ENCODE peak calls at places on chromosomes 6 and 20, in six cellular contexts. One of them, this sample, is unnamed.

GRCh38 chr6:119314894-119315272 is 34.7 kb downstream of the MAN1A1 start:
- DNase-seq in bronchial epithelial cell: no peak
- DNase-seq in prostate gland: no peak
- DNase-seq in neural crest cell: no peak
- DNase-seq in HCT116: no peak
- DNase-seq in Panc1: no peak
- DNase-seq in this sample: no peak

GRCh38 chr20:47418061-47418616 is 61.6 kb upstream of the ZMYND8 start:
- DNase-seq in neural crest cell: no peak
- DNase-seq in bronchial epithelial cell: no peak
- DNase-seq in HCT116: no peak
- DNase-seq in prostate gland: no peak
- DNase-seq in Panc1: no peak
- DNase-seq in this sample: peak

GRCh38 chr20:41696428-41696827 is 78.3 kb upstream of the CHD6 start:
- DNase-seq in prostate gland: no peak
- DNase-seq in bronchial epithelial cell: peak
- DNase-seq in Panc1: no peak
- DNase-seq in neural crest cell: no peak
- DNase-seq in HCT116: no peak
- DNase-seq in this sample: no peak

GRCh38 chr20:44309763-44310663 is 989 bp downstream of the FITM2 start:
- DNase-seq in bronchial epithelial cell: peak
- DNase-seq in HCT116: no peak
- DNase-seq in prostate gland: no peak
- DNase-seq in Panc1: no peak
- DNase-seq in neural crest cell: no peak
- DNase-seq in this sample: no peak

GRCh38 chr6:71533939-71534379 is 245.3 kb downstream of the OGFRL1 start:
- DNase-seq in HCT116: peak
- DNase-seq in prostate gland: no peak
- DNase-seq in bronchial epithelial cell: peak
- DNase-seq in Panc1: no peak
- DNase-seq in neural crest cell: peak
- DNase-seq in this sample: peak

GRCh38 chr6:44480097-44480539 is 92.6 kb downstream of the CDC5L start:
- DNase-seq in HCT116: no peak
- DNase-seq in Panc1: no peak
- DNase-seq in neural crest cell: no peak
- DNase-seq in prostate gland: no peak
- DNase-seq in bronchial epithelial cell: no peak
- DNase-seq in this sample: no peak

GRCh38 chr6:143055213-143055612 is 5.5 kb upstream of the AIG1 start:
- DNase-seq in prostate gland: no peak
- DNase-seq in HCT116: no peak
- DNase-seq in Panc1: no peak
- DNase-seq in bronchial epithelial cell: no peak
- DNase-seq in neural crest cell: no peak
- DNase-seq in this sample: no peak

GRCh38 chr20:3804254-3804751 is 8.2 kb downstream of the CDC25B start:
- DNase-seq in prostate gland: no peak
- DNase-seq in bronchial epithelial cell: peak
- DNase-seq in Panc1: no peak
- DNase-seq in HCT116: no peak
- DNase-seq in neural crest cell: no peak
- DNase-seq in this sample: no peak

GRCh38 chr6:158629376-158630221 is 14.9 kb downstream of the DYNLT1 start:
- DNase-seq in bronchial epithelial cell: no peak
- DNase-seq in HCT116: no peak
- DNase-seq in Panc1: no peak
- DNase-seq in prostate gland: no peak
- DNase-seq in neural crest cell: no peak
- DNase-seq in this sample: no peak

GRCh38 chr6:125952764-125953501 is 3.6 kb upstream of the HINT3 start:
- DNase-seq in HCT116: no peak
- DNase-seq in Panc1: no peak
- DNase-seq in neural crest cell: no peak
- DNase-seq in prostate gland: no peak
- DNase-seq in bronchial epithelial cell: no peak
- DNase-seq in this sample: no peak

GRCh38 chr6:88472731-88473130 is 306.6 kb upstream of the CNR1 start:
- DNase-seq in neural crest cell: no peak
- DNase-seq in prostate gland: no peak
- DNase-seq in bronchial epithelial cell: no peak
- DNase-seq in Panc1: no peak
- DNase-seq in HCT116: no peak
- DNase-seq in this sample: no peak

GRCh38 chr6:157346371-157346770 is 23.1 kb upstream of the TMEM242 start:
- DNase-seq in bronchial epithelial cell: no peak
- DNase-seq in Panc1: no peak
- DNase-seq in HCT116: no peak
- DNase-seq in neural crest cell: no peak
- DNase-seq in prostate gland: no peak
- DNase-seq in this sample: no peak

GRCh38 chr6:81565071-81565470 is 187.4 kb downstream of the TENT5A start:
- DNase-seq in prostate gland: no peak
- DNase-seq in Panc1: no peak
- DNase-seq in neural crest cell: no peak
- DNase-seq in bronchial epithelial cell: no peak
- DNase-seq in HCT116: no peak
- DNase-seq in this sample: no peak

GRCh38 chr6:43883698-43884659 is 114.0 kb downstream of the VEGFA start:
- DNase-seq in HCT116: no peak
- DNase-seq in prostate gland: no peak
- DNase-seq in bronchial epithelial cell: no peak
- DNase-seq in neural crest cell: no peak
- DNase-seq in Panc1: no peak
- DNase-seq in this sample: no peak

GRCh38 chr6:85674604-85675003 is 31.9 kb upstream of the SYNCRIP start:
- DNase-seq in neural crest cell: no peak
- DNase-seq in prostate gland: no peak
- DNase-seq in Panc1: no peak
- DNase-seq in HCT116: no peak
- DNase-seq in bronchial epithelial cell: no peak
- DNase-seq in this sample: no peak

GRCh38 chr6:107535626-107536025 is 45.7 kb downstream of the SOBP start:
- DNase-seq in Panc1: no peak
- DNase-seq in HCT116: no peak
- DNase-seq in neural crest cell: no peak
- DNase-seq in bronchial epithelial cell: no peak
- DNase-seq in prostate gland: no peak
- DNase-seq in this sample: no peak
- TF ChIP-seq CTCF in Panc1: no peak
- TF ChIP-seq CTCF in HCT116: no peak
- TF ChIP-seq CTCF in neural crest cell: no peak
- TF ChIP-seq CTCF in bronchial epithelial cell: no peak
- TF ChIP-seq CTCF in prostate gland: no peak
- TF ChIP-seq CTCF in this sample: no peak

DNA sequence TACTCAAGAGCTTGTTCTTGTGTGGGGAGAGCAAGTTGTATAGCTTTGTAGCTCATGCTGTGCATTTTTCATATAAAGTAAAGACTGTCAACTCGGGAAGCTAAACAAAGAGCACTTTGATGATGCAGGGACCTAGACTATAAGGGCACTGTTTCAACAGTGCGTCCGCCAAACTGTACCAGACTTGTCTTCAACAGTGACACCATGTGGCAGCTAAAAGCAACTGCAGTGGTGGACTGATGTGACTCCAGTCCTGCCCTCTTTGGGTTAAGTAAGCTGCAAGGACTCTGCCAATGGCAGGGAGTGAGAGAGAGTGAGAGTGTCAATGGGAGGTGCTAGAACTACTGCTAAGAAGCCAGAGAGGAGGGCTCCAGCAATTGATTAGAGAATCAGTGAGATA is 48.1 kb upstream of the MC3R start:
- DNase-seq in neural crest cell: no peak
- DNase-seq in HCT116: peak
- DNase-seq in Panc1: no peak
- DNase-seq in prostate gland: no peak
- DNase-seq in bronchial epithelial cell: no peak
- DNase-seq in this sample: no peak
- TF ChIP-seq CTCF in neural crest cell: peak
- TF ChIP-seq CTCF in HCT116: no peak
- TF ChIP-seq CTCF in Panc1: peak
- TF ChIP-seq CTCF in prostate gland: no peak
- TF ChIP-seq CTCF in bronchial epithelial cell: peak
- TF ChIP-seq CTCF in this sample: peak

GRCh38 chr6:100796049-100796823 is 84.9 kb downstream of the ASCC3 start:
- DNase-seq in bronchial epithelial cell: no peak
- DNase-seq in neural crest cell: no peak
- DNase-seq in HCT116: no peak
- DNase-seq in prostate gland: no peak
- DNase-seq in Panc1: no peak
- DNase-seq in this sample: no peak
- TF ChIP-seq CTCF in bronchial epithelial cell: no peak
- TF ChIP-seq CTCF in neural crest cell: no peak
- TF ChIP-seq CTCF in HCT116: no peak
- TF ChIP-seq CTCF in prostate gland: no peak
- TF ChIP-seq CTCF in Panc1: peak
- TF ChIP-seq CTCF in this sample: no peak

DNA sequence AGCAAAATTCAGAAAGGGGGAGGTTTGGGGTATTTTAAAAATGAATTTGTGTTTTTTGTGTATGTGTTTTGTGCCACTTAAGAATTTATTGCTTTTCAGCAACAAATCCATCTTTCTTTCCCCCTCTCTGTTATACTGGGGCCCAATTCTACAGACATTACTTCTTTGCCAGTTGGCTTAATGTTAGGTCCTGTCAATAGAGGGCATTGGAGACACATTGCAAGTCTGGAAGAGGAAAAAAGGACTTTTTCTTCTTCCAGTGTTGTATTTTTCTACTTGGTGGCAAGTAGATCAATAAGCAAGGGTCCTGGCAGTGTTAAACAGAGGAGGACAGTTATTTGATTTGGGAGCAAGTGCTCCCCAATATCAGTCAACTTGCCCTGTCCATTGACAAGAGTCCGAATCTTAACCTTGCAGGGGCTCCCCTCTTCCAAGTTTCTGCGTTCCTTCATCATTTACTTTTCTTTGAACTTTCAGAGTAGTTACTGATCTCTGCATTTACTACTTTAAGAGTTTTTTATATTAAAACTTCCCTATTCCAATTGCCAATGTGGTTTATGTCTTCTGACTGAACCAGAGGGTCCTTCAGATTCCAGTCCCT is 23.4 kb downstream of the SCML4 start:
- DNase-seq in Panc1: no peak
- DNase-seq in prostate gland: no peak
- DNase-seq in HCT116: no peak
- DNase-seq in bronchial epithelial cell: peak
- DNase-seq in neural crest cell: no peak
- DNase-seq in this sample: peak
- TF ChIP-seq CTCF in Panc1: peak
- TF ChIP-seq CTCF in prostate gland: no peak
- TF ChIP-seq CTCF in HCT116: peak
- TF ChIP-seq CTCF in bronchial epithelial cell: peak
- TF ChIP-seq CTCF in neural crest cell: no peak
- TF ChIP-seq CTCF in this sample: no peak

GRCh38 chr20:39849171-39849570 is 839.9 kb downstream of the MAFB start:
- DNase-seq in HCT116: no peak
- DNase-seq in bronchial epithelial cell: no peak
- DNase-seq in Panc1: no peak
- DNase-seq in neural crest cell: no peak
- DNase-seq in prostate gland: no peak
- DNase-seq in this sample: no peak
- TF ChIP-seq CTCF in HCT116: no peak
- TF ChIP-seq CTCF in bronchial epithelial cell: no peak
- TF ChIP-seq CTCF in Panc1: no peak
- TF ChIP-seq CTCF in neural crest cell: no peak
- TF ChIP-seq CTCF in prostate gland: no peak
- TF ChIP-seq CTCF in this sample: no peak

GRCh38 chr6:53939830-53940229 is 145.0 kb downstream of the LRRC1 start:
- DNase-seq in Panc1: no peak
- DNase-seq in neural crest cell: no peak
- DNase-seq in prostate gland: no peak
- DNase-seq in HCT116: no peak
- DNase-seq in bronchial epithelial cell: no peak
- DNase-seq in this sample: no peak
- TF ChIP-seq CTCF in Panc1: no peak
- TF ChIP-seq CTCF in neural crest cell: no peak
- TF ChIP-seq CTCF in prostate gland: no peak
- TF ChIP-seq CTCF in HCT116: no peak
- TF ChIP-seq CTCF in bronchial epithelial cell: no peak
- TF ChIP-seq CTCF in this sample: no peak